ENCODE peak calls at places on chromosomes 16 and 17, in nine cellular contexts. T is neural crest cell; I is cardiac fibroblast; P is AG09319; G is stimulated activated CD4-positive, alpha-beta T cell treated with anti-CD3 and anti-CD28 coated beads, Interleukin-2, amount 100 ng/mL, for 24 hours; F is AG20443; V is lower lobe of right lung; H is small intestine; K is uterus. R is an unnamed sample.

GRCh38 chr16:31700200-31700529 is 172.5 kb downstream of the AHSP start:
- DNase-seq in T (no peak), P (no peak), I (no peak), F (peak), G (no peak), V (no peak), K (no peak), H (no peak), R (peak)

GRCh38 chr17:29050176-29050575 is 7.2 kb downstream of the PIPOX start:
- DNase-seq in V (no peak), I (no peak), H (no peak), F (no peak), T (no peak), K (no peak), G (no peak), P (no peak), R (no peak)

GRCh38 chr17:17672453-17673368 is 8.5 kb upstream of the RAI1 start:
- DNase-seq in P (no peak), T (no peak), F (no peak), G (no peak), H (no peak), V (no peak), K (no peak), I (no peak), R (no peak)

GRCh38 chr16:5873221-5873620 is 775.6 kb upstream of the EEF2KMT start:
- DNase-seq in G (no peak), F (no peak), I (no peak), T (no peak), P (no peak), H (no peak), V (no peak), K (no peak), R (no peak)

GRCh38 chr17:9050801-9051401 is 29.6 kb downstream of the NTN1 start:
- DNase-seq in V (no peak), T (no peak), G (no peak), F (no peak), K (no peak), I (no peak), H (no peak), P (no peak), R (no peak)

GRCh38 chr16:83992624-83993023 is 24.6 kb downstream of the NECAB2 start:
- DNase-seq in V (no peak), I (peak), H (no peak), T (no peak), F (peak), K (peak), G (no peak), P (peak), R (no peak)

GRCh38 chr17:29376667-29377268 is 13.4 kb upstream of the TAOK1 start:
- DNase-seq in I (peak), H (no peak), T (no peak), F (peak), K (no peak), V (no peak), G (no peak), P (no peak), R (no peak)

GRCh38 chr16:30485818-30486436 is 13.4 kb downstream of the ITGAL start:
- DNase-seq in T (no peak), I (no peak), V (no peak), K (no peak), H (no peak), G (no peak), F (no peak), P (no peak), R (no peak)

GRCh38 chr17:8267480-8268147 is 18.5 kb downstream of the PFAS start:
- DNase-seq in K (no peak), G (no peak), V (no peak), I (no peak), H (no peak), T (no peak), F (no peak), P (no peak), R (no peak)

GRCh38 chr16:65916995-65917394 is 449.5 kb upstream of the CDH5 start:
- DNase-seq in P (no peak), H (no peak), G (no peak), K (no peak), T (no peak), I (no peak), F (no peak), V (no peak), R (no peak)

GRCh38 chr17:7478276-7479138 is 924 bp downstream of the ZBTB4 start:
- DNase-seq in I (no peak), V (peak), T (no peak), G (peak), P (no peak), H (peak), F (peak), K (peak), R (peak)

GRCh38 chr16:56356276-56357241 is 68.8 kb downstream of the AMFR start:
- DNase-seq in T (peak), V (peak), H (peak), K (peak), P (peak), I (peak), F (peak), G (peak), R (peak)

GRCh38 chr17:50889528-50890118 is 23.5 kb upstream of the TOB1 start:
- DNase-seq in F (no peak), K (no peak), T (no peak), H (peak), V (no peak), P (no peak), I (no peak), G (no peak), R (no peak)

GRCh38 chr16:67286441-67287235 is 7.3 kb downstream of the PLEKHG4 start:
- DNase-seq in K (no peak), P (no peak), F (no peak), G (no peak), I (no peak), V (no peak), T (no peak), H (no peak), R (no peak)

GRCh38 chr16:30394603-30395154 is 541 bp upstream of the ZNF48 start:
- DNase-seq in F (peak), I (peak), K (no peak), H (peak), V (no peak), T (no peak), G (no peak), P (no peak), R (no peak)

GRCh38 chr17:2421315-2422147 is 20.7 kb upstream of the MNT start:
- DNase-seq in T (no peak), P (no peak), F (no peak), V (no peak), G (no peak), I (no peak), K (no peak), H (peak), R (no peak)

GRCh38 chr16:4330277-4330882 is 14.5 kb downstream of the GLIS2 start:
- DNase-seq in V (peak), G (peak), F (peak), I (peak), K (peak), P (no peak), H (peak), T (peak), R (peak)

GRCh38 chr16:9138731-9139501 is 47.5 kb downstream of the HAPSTR1 start:
- DNase-seq in P (no peak), K (peak), T (peak), H (peak), G (peak), I (peak), V (peak), F (peak), R (peak)

GRCh38 chr16:57999366-57999970 is 1.0 kb downstream of the ZNF319 start:
- DNase-seq in I (peak), V (peak), T (no peak), G (peak), K (no peak), F (peak), P (no peak), H (peak), R (peak)

GRCh38 chr17:37483311-37484039 is 6.2 kb upstream of the DUSP14 start:
- DNase-seq in V (no peak), K (peak), I (peak), P (peak), G (no peak), F (peak), H (no peak), T (no peak), R (no peak)

GRCh38 chr17:20073056-20073979 is 64.2 kb downstream of the SPECC1 start:
- DNase-seq in F (peak), I (peak), H (no peak), K (peak), T (no peak), V (peak), G (no peak), P (no peak), R (no peak)

GRCh38 chr17:2064980-2065785 is 10.3 kb downstream of the HIC1 start:
- DNase-seq in I (peak), F (peak), P (no peak), H (no peak), V (no peak), K (no peak), T (no peak), G (peak), R (peak)

GRCh38 chr16:48613061-48613957 is 3.3 kb upstream of the N4BP1 start:
- DNase-seq in K (no peak), I (peak), H (peak), G (peak), V (no peak), T (no peak), F (no peak), P (peak), R (peak)

GRCh38 chr17:68861602-68862001 is 93.6 kb downstream of the ABCA8 start:
- DNase-seq in V (no peak), G (no peak), K (no peak), P (no peak), H (no peak), F (no peak), I (peak), T (no peak), R (no peak)

GRCh38 chr16:15961557-15962205 is 12.3 kb downstream of the ABCC1 start:
- DNase-seq in I (no peak), H (no peak), P (no peak), F (no peak), K (no peak), V (no peak), T (no peak), G (no peak), R (no peak)

GRCh38 chr17:76434870-76435269 is 18.1 kb downstream of the UBE2O start:
- DNase-seq in T (no peak), K (no peak), I (no peak), F (no peak), V (no peak), P (no peak), H (no peak), G (no peak), R (no peak)

GRCh38 chr17:34672176-34672785 is 92.9 kb downstream of the TMEM132E start:
- DNase-seq in I (no peak), V (no peak), P (no peak), K (no peak), F (no peak), G (no peak), T (no peak), H (no peak), R (no peak)

GRCh38 chr17:72151565-72152391 is 31.0 kb downstream of the SOX9 start:
- DNase-seq in P (no peak), I (peak), T (no peak), G (no peak), H (peak), V (no peak), K (no peak), F (peak), R (no peak)

GRCh38 chr17:55300479-55301290 is 35.9 kb downstream of the HLF start:
- DNase-seq in G (no peak), H (no peak), P (no peak), V (no peak), K (no peak), T (no peak), I (no peak), F (no peak), R (no peak)

GRCh38 chr17:38851434-38851833 is 2.1 kb downstream of the RPL23 start:
- DNase-seq in V (no peak), G (no peak), K (no peak), T (no peak), H (no peak), F (no peak), I (no peak), P (no peak), R (no peak)

GRCh38 chr16:716250-716607 is 1.3 kb downstream of the METRN start:
- DNase-seq in P (no peak), K (no peak), T (peak), I (peak), F (peak), V (no peak), H (no peak), G (no peak), R (no peak)

GRCh38 chr16:53995378-53995777 is 291.2 kb downstream of the IRX3 start:
- DNase-seq in V (no peak), F (no peak), I (no peak), G (no peak), P (no peak), T (no peak), K (no peak), H (no peak), R (no peak)

GRCh38 chr16:14193316-14193871 is 122.3 kb downstream of the MRTFB start:
- DNase-seq in I (no peak), H (peak), T (no peak), K (no peak), G (peak), V (no peak), P (no peak), F (no peak), R (peak)

R was measured in GM12891.